ENCODE peak calls at places on chromosome 5, in nine cellular contexts. G is GM12865, U is endothelial cell, T is adrenal gland, N is lower lobe of right lung, M is cardiac muscle cell, L is GM13976, D is fibroblast of pulmonary artery, Q is breast epithelium. Y is an unnamed sample.
A peak's percentile ranks its signal among the peaks of the same experiment; 100 is the strongest.

GRCh38 chr5:7391688-7392400 is 4.1 kb upstream of the ADCY2 start:
- DNase-seq in G (no peak), U (no peak), T (no peak), N (no peak), M (no peak), L (no peak), D (no peak), Q (no peak), Y (no peak)

GRCh38 chr5:88660947-88661869 is 221.8 kb downstream of the MEF2C start:
- DNase-seq in G (peak; percentile 91), U (peak; percentile 81), T (peak; percentile 96), N (no peak), M (peak; percentile 94), L (peak; percentile 88), D (peak; percentile 59), Q (no peak), Y (peak; percentile 72)

GRCh38 chr5:167644619-167645018 is 646.8 kb upstream of the WWC1 start:
- DNase-seq in G (no peak), U (no peak), T (no peak), N (no peak), M (no peak), L (no peak), D (peak; percentile 45), Q (no peak), Y (no peak)

GRCh38 chr5:15008476-15008875 is 136.9 kb upstream of the ANKH start:
- DNase-seq in G (no peak), U (no peak), T (peak; percentile 91), N (peak; percentile 91), M (no peak), L (no peak), D (peak; percentile 97), Q (peak; percentile 94), Y (no peak)

GRCh38 chr5:98839469-98840383 is 66.3 kb downstream of the RGMB start:
- DNase-seq in G (no peak), U (no peak), T (peak; percentile 10), N (no peak), M (no peak), L (peak; percentile 37), D (peak; percentile 40), Q (no peak), Y (peak; percentile 24)

GRCh38 chr5:170757182-170757601 is 26.3 kb upstream of the GABRP start:
- DNase-seq in G (no peak), U (no peak), T (no peak), N (no peak), M (no peak), L (no peak), D (peak; percentile 34), Q (no peak), Y (no peak)

GRCh38 chr5:111857633-111858032 is 100.6 kb upstream of the NREP start:
- DNase-seq in G (no peak), U (no peak), T (no peak), N (no peak), M (no peak), L (no peak), D (peak; percentile 23), Q (no peak), Y (no peak)

GRCh38 chr5:108171759-108172158 is 210.1 kb downstream of the FBXL17 start:
- DNase-seq in G (no peak), U (no peak), T (no peak), N (no peak), M (no peak), L (no peak), D (no peak), Q (no peak), Y (no peak)

GRCh38 chr5:173314166-173314952 is 13.9 kb downstream of the STC2 start:
- DNase-seq in G (no peak), U (no peak), T (no peak), N (no peak), M (no peak), L (no peak), D (no peak), Q (no peak), Y (no peak)

GRCh38 chr5:124888050-124888506 is 141.6 kb upstream of the ZNF608 start:
- DNase-seq in G (no peak), U (peak; percentile 15), T (no peak), N (no peak), M (peak; percentile 38), L (no peak), D (no peak), Q (no peak), Y (no peak)

GRCh38 chr5:125700380-125700856 is 722.8 kb upstream of the GRAMD2B start:
- DNase-seq in G (peak; percentile 6), U (no peak), T (no peak), N (no peak), M (peak; percentile 11), L (no peak), D (peak; percentile 29), Q (no peak), Y (no peak)

GRCh38 chr5:136108131-136108739 is 24.4 kb upstream of the SMAD5 start:
- DNase-seq in G (peak; percentile 79), U (no peak), T (no peak), N (no peak), M (no peak), L (no peak), D (no peak), Q (no peak), Y (no peak)
- TF ChIP-seq CTCF in G (no peak), U (no peak), T (no peak), N (no peak), M (no peak), L (no peak), D (no peak), Q (no peak), Y (no peak)

GRCh38 chr5:160471761-160472160 is 50.1 kb downstream of the PTTG1 start:
- DNase-seq in G (no peak), U (no peak), T (no peak), N (no peak), M (no peak), L (no peak), D (no peak), Q (no peak), Y (no peak)
- TF ChIP-seq CTCF in G (no peak), U (no peak), T (no peak), N (no peak), M (no peak), L (no peak), D (no peak), Q (no peak), Y (no peak)

GRCh38 chr5:145682197-145682895 is 152.8 kb downstream of the PRELID2 start:
- DNase-seq in G (no peak), U (no peak), T (no peak), N (no peak), M (no peak), L (no peak), D (no peak), Q (no peak), Y (no peak)

GRCh38 chr5:145680744-145681143 is 154.4 kb downstream of the PRELID2 start:
- DNase-seq in G (no peak), U (no peak), T (no peak), N (no peak), M (no peak), L (no peak), D (no peak), Q (no peak), Y (no peak)

GRCh38 chr5:145680169-145680568 is 155.0 kb downstream of the PRELID2 start:
- DNase-seq in G (no peak), U (no peak), T (no peak), N (no peak), M (no peak), L (no peak), D (no peak), Q (no peak), Y (no peak)

GRCh38 chr5:145681216-145681615 is 153.9 kb downstream of the PRELID2 start:
- DNase-seq in G (no peak), U (no peak), T (no peak), N (no peak), M (no peak), L (no peak), D (no peak), Q (no peak), Y (no peak)

DNA sequence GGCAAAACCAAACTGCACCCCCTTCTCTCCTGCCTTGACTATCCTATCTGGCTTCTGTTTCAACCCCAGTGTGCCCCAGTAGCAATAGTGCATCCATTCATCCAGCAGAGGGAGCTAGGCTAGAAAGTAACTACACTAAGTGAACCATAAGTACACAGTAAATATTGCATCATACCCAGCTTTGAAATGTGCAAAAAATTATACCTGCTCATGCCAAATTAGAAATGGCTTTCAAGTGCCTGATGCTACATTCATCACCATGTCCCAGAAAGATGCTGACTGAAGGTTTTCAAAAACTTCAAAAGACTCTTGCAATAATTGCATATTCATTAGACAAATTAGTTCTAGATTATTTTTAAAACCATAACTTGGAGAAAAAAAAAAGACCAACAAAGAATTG is 153.5 kb downstream of the PRELID2 start:
- DNase-seq in G (peak; percentile 66), U (peak; percentile 61), T (peak; percentile 62), N (no peak), M (peak; percentile 74), L (peak; percentile 31), D (peak; percentile 84), Q (no peak), Y (peak; percentile 63)
- TF ChIP-seq CTCF in G (peak; percentile 81), U (peak; percentile 72), T (peak; percentile 62), N (peak; percentile 74), M (peak; percentile 96), L (peak; percentile 68), D (no peak), Q (peak; percentile 63), Y (peak; percentile 56)

GRCh38 chr5:120678279-120678678 is 214.2 kb downstream of the PRR16 start:
- DNase-seq in G (no peak), U (no peak), T (no peak), N (no peak), M (no peak), L (no peak), D (peak; percentile 24), Q (no peak), Y (no peak)

GRCh38 chr5:120683580-120683979 is 219.5 kb downstream of the PRR16 start:
- DNase-seq in G (no peak), U (no peak), T (no peak), N (no peak), M (no peak), L (no peak), D (no peak), Q (no peak), Y (no peak)

GRCh38 chr5:120682851-120683250 is 218.8 kb downstream of the PRR16 start:
- DNase-seq in G (no peak), U (no peak), T (no peak), N (no peak), M (no peak), L (no peak), D (peak; percentile 6), Q (no peak), Y (no peak)

GRCh38 chr5:120684749-120685415 is 220.8 kb downstream of the PRR16 start:
- DNase-seq in G (peak; percentile 1), U (no peak), T (no peak), N (no peak), M (peak; percentile 8), L (no peak), D (no peak), Q (no peak), Y (no peak)

GRCh38 chr5:120684213-120684612 is 220.1 kb downstream of the PRR16 start:
- DNase-seq in G (no peak), U (no peak), T (no peak), N (no peak), M (no peak), L (no peak), D (peak; percentile 22), Q (no peak), Y (no peak)
- TF ChIP-seq CTCF in G (no peak), U (no peak), T (no peak), N (no peak), M (no peak), L (no peak), D (no peak), Q (no peak), Y (no peak)

Y was measured in activated CD8-positive, alpha-beta T cell treated with anti-CD3 and anti-CD28 coated beads for 36 hours.